ENCODE peak calls at places on chromosomes 7 and 10, in seven cellular contexts. One of them, this sample, is unnamed.

GRCh38 chr10:36534471-36535002 is 590.9 kb upstream of the ANKRD30A start:
- ATAC-seq in HCT116: no peak
- ATAC-seq in GM23338: no peak
- ATAC-seq in Panc1: peak
- ATAC-seq in HepG2: peak
- ATAC-seq in upper lobe of left lung: no peak
- ATAC-seq in GM12878: peak
- ATAC-seq in this sample: no peak

GRCh38 chr10:50336140-50336539 is 84.8 kb upstream of the ASAH2 start:
- ATAC-seq in HCT116: no peak
- ATAC-seq in GM23338: no peak
- ATAC-seq in Panc1: no peak
- ATAC-seq in HepG2: no peak
- ATAC-seq in upper lobe of left lung: no peak
- ATAC-seq in GM12878: peak
- ATAC-seq in this sample: no peak

GRCh38 chr10:33249137-33249536 is 85.3 kb downstream of the NRP1 start:
- ATAC-seq in HCT116: no peak
- ATAC-seq in GM23338: no peak
- ATAC-seq in Panc1: no peak
- ATAC-seq in HepG2: no peak
- ATAC-seq in upper lobe of left lung: no peak
- ATAC-seq in GM12878: no peak
- ATAC-seq in this sample: no peak

GRCh38 chr10:7811000-7811399 is 7.3 kb upstream of the TAF3 start:
- ATAC-seq in HCT116: no peak
- ATAC-seq in GM23338: no peak
- ATAC-seq in Panc1: no peak
- ATAC-seq in HepG2: no peak
- ATAC-seq in upper lobe of left lung: no peak
- ATAC-seq in GM12878: no peak
- ATAC-seq in this sample: no peak

GRCh38 chr10:100890141-100890695 is 22.5 kb upstream of the SLF2 start:
- ATAC-seq in HCT116: peak
- ATAC-seq in GM23338: no peak
- ATAC-seq in Panc1: no peak
- ATAC-seq in HepG2: no peak
- ATAC-seq in upper lobe of left lung: no peak
- ATAC-seq in GM12878: no peak
- ATAC-seq in this sample: no peak

GRCh38 chr10:121708921-121709625 is 110.8 kb upstream of the FGFR2 start:
- ATAC-seq in HCT116: no peak
- ATAC-seq in GM23338: peak
- ATAC-seq in Panc1: no peak
- ATAC-seq in HepG2: no peak
- ATAC-seq in upper lobe of left lung: no peak
- ATAC-seq in GM12878: no peak
- ATAC-seq in this sample: no peak

GRCh38 chr7:97226541-97226940 is 109.0 kb downstream of the SDHAF3 start:
- ATAC-seq in HCT116: no peak
- ATAC-seq in GM23338: no peak
- ATAC-seq in Panc1: no peak
- ATAC-seq in HepG2: no peak
- ATAC-seq in upper lobe of left lung: no peak
- ATAC-seq in GM12878: peak
- ATAC-seq in this sample: no peak

GRCh38 chr10:111075577-111076185 is 1.1 kb upstream of the ADRA2A start:
- ATAC-seq in HCT116: peak
- ATAC-seq in GM23338: peak
- ATAC-seq in Panc1: no peak
- ATAC-seq in HepG2: no peak
- ATAC-seq in upper lobe of left lung: no peak
- ATAC-seq in GM12878: no peak
- ATAC-seq in this sample: no peak

GRCh38 chr10:2619472-2619871 is 447.9 kb upstream of the PFKP start:
- ATAC-seq in HCT116: no peak
- ATAC-seq in GM23338: peak
- ATAC-seq in Panc1: no peak
- ATAC-seq in HepG2: peak
- ATAC-seq in upper lobe of left lung: no peak
- ATAC-seq in GM12878: peak
- ATAC-seq in this sample: no peak

GRCh38 chr7:158662610-158663427 is 41.8 kb downstream of the NCAPG2 start:
- ATAC-seq in HCT116: no peak
- ATAC-seq in GM23338: no peak
- ATAC-seq in Panc1: no peak
- ATAC-seq in HepG2: no peak
- ATAC-seq in upper lobe of left lung: no peak
- ATAC-seq in GM12878: no peak
- ATAC-seq in this sample: no peak

GRCh38 chr10:25974897-25975459 is 40.9 kb downstream of the MYO3A start:
- ATAC-seq in HCT116: no peak
- ATAC-seq in GM23338: peak
- ATAC-seq in Panc1: no peak
- ATAC-seq in HepG2: no peak
- ATAC-seq in upper lobe of left lung: no peak
- ATAC-seq in GM12878: no peak
- ATAC-seq in this sample: no peak

GRCh38 chr7:79353720-79354468 is 99.6 kb downstream of the MAGI2 start:
- ATAC-seq in HCT116: no peak
- ATAC-seq in GM23338: no peak
- ATAC-seq in Panc1: no peak
- ATAC-seq in HepG2: no peak
- ATAC-seq in upper lobe of left lung: peak
- ATAC-seq in GM12878: no peak
- ATAC-seq in this sample: no peak

GRCh38 chr10:27713906-27714305 is 31.7 kb downstream of the MKX start:
- ATAC-seq in HCT116: no peak
- ATAC-seq in GM23338: no peak
- ATAC-seq in Panc1: no peak
- ATAC-seq in HepG2: no peak
- ATAC-seq in upper lobe of left lung: no peak
- ATAC-seq in GM12878: no peak
- ATAC-seq in this sample: peak

GRCh38 chr10:124119933-124120332 is 26.5 kb upstream of the CHST15 start:
- ATAC-seq in HCT116: no peak
- ATAC-seq in GM23338: no peak
- ATAC-seq in Panc1: no peak
- ATAC-seq in HepG2: no peak
- ATAC-seq in upper lobe of left lung: peak
- ATAC-seq in GM12878: no peak
- ATAC-seq in this sample: peak

GRCh38 chr7:141290951-141291350 is 217.1 kb downstream of the TMEM178B start:
- ATAC-seq in HCT116: no peak
- ATAC-seq in GM23338: no peak
- ATAC-seq in Panc1: no peak
- ATAC-seq in HepG2: no peak
- ATAC-seq in upper lobe of left lung: no peak
- ATAC-seq in GM12878: no peak
- ATAC-seq in this sample: no peak

GRCh38 chr10:103445767-103446567 is 6.2 kb downstream of the CALHM2 start:
- ATAC-seq in HCT116: no peak
- ATAC-seq in GM23338: no peak
- ATAC-seq in Panc1: no peak
- ATAC-seq in HepG2: no peak
- ATAC-seq in upper lobe of left lung: peak
- ATAC-seq in GM12878: no peak
- ATAC-seq in this sample: peak

GRCh38 chr10:80333985-80334384 is 22.6 kb downstream of the DYDC1 start:
- ATAC-seq in HCT116: peak
- ATAC-seq in GM23338: no peak
- ATAC-seq in Panc1: no peak
- ATAC-seq in HepG2: peak
- ATAC-seq in upper lobe of left lung: no peak
- ATAC-seq in GM12878: no peak
- ATAC-seq in this sample: no peak

GRCh38 chr10:70863470-70864160 is 24.8 kb downstream of the PCBD1 start:
- ATAC-seq in HCT116: no peak
- ATAC-seq in GM23338: no peak
- ATAC-seq in Panc1: no peak
- ATAC-seq in HepG2: no peak
- ATAC-seq in upper lobe of left lung: no peak
- ATAC-seq in GM12878: no peak
- ATAC-seq in this sample: no peak

GRCh38 chr7:80654887-80655340 is 16.5 kb downstream of the CD36 start:
- ATAC-seq in HCT116: no peak
- ATAC-seq in GM23338: no peak
- ATAC-seq in Panc1: no peak
- ATAC-seq in HepG2: peak
- ATAC-seq in upper lobe of left lung: peak
- ATAC-seq in GM12878: no peak
- ATAC-seq in this sample: no peak

GRCh38 chr10:102038410-102038809 is 17.6 kb downstream of the ARMH3 start:
- ATAC-seq in HCT116: no peak
- ATAC-seq in GM23338: no peak
- ATAC-seq in Panc1: no peak
- ATAC-seq in HepG2: no peak
- ATAC-seq in upper lobe of left lung: no peak
- ATAC-seq in GM12878: no peak
- ATAC-seq in this sample: no peak

GRCh38 chr10:85666987-85667386 is 699.6 kb downstream of the GRID1 start:
- ATAC-seq in HCT116: no peak
- ATAC-seq in GM23338: no peak
- ATAC-seq in Panc1: no peak
- ATAC-seq in HepG2: no peak
- ATAC-seq in upper lobe of left lung: no peak
- ATAC-seq in GM12878: no peak
- ATAC-seq in this sample: no peak

GRCh38 chr7:5375925-5376324 is 47.7 kb downstream of the TNRC18 start:
- ATAC-seq in HCT116: no peak
- ATAC-seq in GM23338: peak
- ATAC-seq in Panc1: peak
- ATAC-seq in HepG2: no peak
- ATAC-seq in upper lobe of left lung: no peak
- ATAC-seq in GM12878: no peak
- ATAC-seq in this sample: no peak

GRCh38 chr10:79184141-79184625 is 115.4 kb downstream of the ZMIZ1 start:
- ATAC-seq in HCT116: peak
- ATAC-seq in GM23338: no peak
- ATAC-seq in Panc1: peak
- ATAC-seq in HepG2: peak
- ATAC-seq in upper lobe of left lung: peak
- ATAC-seq in GM12878: no peak
- ATAC-seq in this sample: peak

DNA sequence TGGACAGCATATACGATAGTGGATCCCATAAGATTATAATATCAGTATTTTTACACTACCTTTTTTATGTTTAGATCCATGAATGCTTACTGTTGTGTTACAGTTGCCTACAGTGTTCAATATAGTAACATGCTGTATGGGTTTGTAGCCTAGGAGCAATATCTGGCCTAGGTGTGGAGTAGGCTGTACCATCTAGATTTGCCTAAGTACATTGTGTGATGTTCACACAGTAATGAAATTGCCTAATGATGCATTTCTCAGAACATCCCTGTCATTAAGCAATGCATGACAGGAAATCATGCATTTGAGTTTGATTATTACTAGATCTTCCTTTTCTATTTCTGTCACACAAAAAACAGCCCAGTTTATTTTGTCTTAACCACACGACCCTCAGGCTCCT is 14.5 kb downstream of the CBX3 start:
- ATAC-seq in HCT116: no peak
- ATAC-seq in GM23338: no peak
- ATAC-seq in Panc1: no peak
- ATAC-seq in HepG2: peak
- ATAC-seq in upper lobe of left lung: no peak
- ATAC-seq in GM12878: peak
- ATAC-seq in this sample: no peak
- TF ChIP-seq POLR2AphosphoS5 in HCT116: no peak
- TF ChIP-seq POLR2AphosphoS5 in GM23338: no peak
- TF ChIP-seq POLR2AphosphoS5 in Panc1: no peak
- TF ChIP-seq POLR2AphosphoS5 in HepG2: no peak
- TF ChIP-seq POLR2AphosphoS5 in upper lobe of left lung: no peak
- TF ChIP-seq POLR2AphosphoS5 in GM12878: no peak
- TF ChIP-seq POLR2AphosphoS5 in this sample: no peak

GRCh38 chr10:77532068-77532467 is 105.5 kb downstream of the KCNMA1 start:
- ATAC-seq in HCT116: no peak
- ATAC-seq in GM23338: no peak
- ATAC-seq in Panc1: peak
- ATAC-seq in HepG2: no peak
- ATAC-seq in upper lobe of left lung: no peak
- ATAC-seq in GM12878: no peak
- ATAC-seq in this sample: no peak
- H3K27ac ChIP-seq in HCT116: peak
- H3K27ac ChIP-seq in GM23338: no peak
- H3K27ac ChIP-seq in Panc1: peak
- H3K27ac ChIP-seq in HepG2: no peak
- H3K27ac ChIP-seq in upper lobe of left lung: no peak
- H3K27ac ChIP-seq in GM12878: no peak
- H3K27ac ChIP-seq in this sample: peak

DNA sequence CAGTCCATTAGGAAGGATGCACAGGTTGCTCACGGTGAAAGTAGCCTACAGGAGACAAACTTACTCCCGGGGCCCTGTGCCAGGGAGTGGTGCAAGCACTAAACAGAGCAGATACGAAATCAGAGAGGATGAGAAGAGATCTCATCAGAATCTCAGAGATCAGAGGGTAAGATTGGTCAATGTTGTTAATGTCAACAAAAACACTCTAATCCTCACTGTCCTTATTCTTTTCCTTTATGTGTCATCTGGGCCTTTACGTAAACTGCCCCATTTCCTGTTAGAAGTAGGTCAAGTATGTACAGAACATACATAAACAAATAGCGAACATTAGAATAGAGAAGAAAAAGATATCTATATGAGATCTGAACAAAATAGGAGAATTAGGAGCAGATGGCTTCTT is 163.1 kb downstream of the PPP1R17 start:
- ATAC-seq in HCT116: no peak
- ATAC-seq in GM23338: no peak
- ATAC-seq in Panc1: no peak
- ATAC-seq in HepG2: no peak
- ATAC-seq in upper lobe of left lung: no peak
- ATAC-seq in GM12878: no peak
- ATAC-seq in this sample: no peak
- TF ChIP-seq POLR2AphosphoS5 in HCT116: no peak
- TF ChIP-seq POLR2AphosphoS5 in GM23338: no peak
- TF ChIP-seq POLR2AphosphoS5 in Panc1: no peak
- TF ChIP-seq POLR2AphosphoS5 in HepG2: no peak
- TF ChIP-seq POLR2AphosphoS5 in upper lobe of left lung: no peak
- TF ChIP-seq POLR2AphosphoS5 in GM12878: no peak
- TF ChIP-seq POLR2AphosphoS5 in this sample: no peak

DNA sequence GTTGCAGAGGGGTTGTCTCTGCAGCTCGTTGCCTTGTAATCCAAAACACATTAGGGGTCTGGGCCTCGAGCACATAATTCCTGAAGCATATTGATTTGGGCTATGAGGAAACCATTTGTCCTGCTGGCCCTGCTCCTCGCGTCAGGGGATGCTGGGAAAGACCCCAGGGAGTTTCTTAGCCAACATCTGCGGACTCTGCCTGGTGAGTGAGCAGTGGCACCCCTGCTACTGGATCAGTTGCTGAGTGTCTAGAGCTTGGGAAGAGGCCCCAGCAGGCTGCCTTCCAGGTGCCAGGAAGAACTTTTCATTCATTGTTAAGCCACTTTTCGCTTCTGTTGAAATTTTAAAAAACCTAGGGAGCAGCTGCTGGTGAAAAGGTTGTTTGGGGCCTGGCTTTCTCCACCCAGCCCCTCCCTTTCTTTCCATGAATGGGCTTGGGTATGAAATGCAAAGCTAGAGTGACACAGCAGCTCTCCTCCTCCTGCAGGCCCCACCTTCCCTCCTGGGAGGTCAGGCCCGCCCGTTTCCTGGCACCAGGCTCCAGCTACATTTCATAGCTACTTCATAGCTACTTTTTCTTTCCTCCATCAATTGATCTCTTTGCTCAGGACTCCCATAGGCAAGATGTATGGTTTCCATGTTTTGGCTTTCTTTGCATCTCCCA is 26.8 kb downstream of the TACR2 start:
- ATAC-seq in HCT116: no peak
- ATAC-seq in GM23338: peak
- ATAC-seq in Panc1: no peak
- ATAC-seq in HepG2: no peak
- ATAC-seq in upper lobe of left lung: no peak
- ATAC-seq in GM12878: no peak
- ATAC-seq in this sample: peak
- H3K27ac ChIP-seq in HCT116: no peak
- H3K27ac ChIP-seq in GM23338: peak
- H3K27ac ChIP-seq in Panc1: no peak
- H3K27ac ChIP-seq in HepG2: no peak
- H3K27ac ChIP-seq in upper lobe of left lung: no peak
- H3K27ac ChIP-seq in GM12878: no peak
- H3K27ac ChIP-seq in this sample: peak

This sample was measured in gastroesophageal sphincter.